ENCODE peak calls at places on chromosomes 3 and 15, in nine cellular contexts. A, O, Q, Y, U, E, F, I and P are unnamed samples.

GRCh38 chr15:40006003-40006402 is 33.0 kb downstream of the SRP14 start:
- DNase-seq in A (peak; percentile 75), O (no peak), Q (no peak), Y (no peak), U (no peak), E (no peak), F (no peak), I (no peak), P (no peak)

GRCh38 chr3:109396811-109397210 is 59.5 kb upstream of the DPPA4 start:
- DNase-seq in A (no peak), O (no peak), Q (no peak), Y (no peak), U (no peak), E (no peak), F (no peak), I (no peak), P (no peak)

GRCh38 chr15:65532738-65533051 is 2.4 kb downstream of the HACD3 start:
- DNase-seq in A (peak; percentile 67), O (peak; percentile 43), Q (no peak), Y (no peak), U (no peak), E (no peak), F (no peak), I (no peak), P (no peak)

GRCh38 chr15:48222627-48223026 is 16.5 kb downstream of the SLC12A1 start:
- DNase-seq in A (no peak), O (no peak), Q (no peak), Y (no peak), U (no peak), E (no peak), F (no peak), I (no peak), P (no peak)

GRCh38 chr3:61974662-61975061 is 398.7 kb downstream of the FEZF2 start:
- DNase-seq in A (no peak), O (no peak), Q (no peak), Y (no peak), U (no peak), E (no peak), F (no peak), I (no peak), P (no peak)

GRCh38 chr3:98962189-98962930 is 60.9 kb upstream of the DCBLD2 start:
- DNase-seq in A (peak; percentile 94), O (peak; percentile 85), Q (no peak), Y (no peak), U (no peak), E (no peak), F (no peak), I (no peak), P (no peak)

GRCh38 chr15:67101981-67102929 is 36.9 kb downstream of the SMAD3 start:
- DNase-seq in A (peak; percentile 54), O (no peak), Q (no peak), Y (no peak), U (no peak), E (no peak), F (no peak), I (no peak), P (no peak)

GRCh38 chr3:44208086-44208485 is 33.6 kb upstream of the TOPAZ1 start:
- DNase-seq in A (no peak), O (no peak), Q (no peak), Y (no peak), U (no peak), E (no peak), F (no peak), I (no peak), P (no peak)

GRCh38 chr15:94858011-94858410 is 626.6 kb downstream of the MCTP2 start:
- DNase-seq in A (no peak), O (no peak), Q (no peak), Y (no peak), U (no peak), E (no peak), F (no peak), I (no peak), P (no peak)

GRCh38 chr15:91258436-91258779 is 158.4 kb downstream of the SV2B start:
- DNase-seq in A (no peak), O (peak; percentile 16), Q (no peak), Y (no peak), U (peak; percentile 64), E (no peak), F (peak; percentile 78), I (no peak), P (no peak)

GRCh38 chr3:106628407-106628806 is 748.8 kb upstream of the CCDC54 start:
- DNase-seq in A (peak; percentile 73), O (no peak), Q (no peak), Y (no peak), U (no peak), E (no peak), F (no peak), I (no peak), P (no peak)

GRCh38 chr3:190601597-190601996 is 87.7 kb downstream of the IL1RAP start:
- DNase-seq in A (no peak), O (no peak), Q (no peak), Y (no peak), U (no peak), E (no peak), F (no peak), I (no peak), P (no peak)

GRCh38 chr3:30340500-30340899 is 265.9 kb upstream of the TGFBR2 start:
- DNase-seq in A (no peak), O (no peak), Q (no peak), Y (no peak), U (no peak), E (no peak), F (no peak), I (no peak), P (no peak)

GRCh38 chr3:48434591-48435222 is 4.8 kb upstream of the PLXNB1 start:
- DNase-seq in A (no peak), O (no peak), Q (peak; percentile 78), Y (no peak), U (peak; percentile 20), E (no peak), F (no peak), I (no peak), P (no peak)

GRCh38 chr15:101138913-101139880 is 112.7 kb downstream of the CHSY1 start:
- DNase-seq in A (no peak), O (no peak), Q (peak; percentile 50), Y (peak; percentile 42), U (no peak), E (no peak), F (no peak), I (no peak), P (no peak)

GRCh38 chr15:90004671-90005070 is 3.5 kb downstream of the ZNF710 start:
- DNase-seq in A (peak; percentile 99), O (peak; percentile 67), Q (peak; percentile 84), Y (peak; percentile 78), U (no peak), E (no peak), F (no peak), I (no peak), P (no peak)

GRCh38 chr15:63474810-63475316 is 29.5 kb upstream of the USP3 start:
- DNase-seq in A (no peak), O (peak; percentile 86), Q (no peak), Y (no peak), U (no peak), E (no peak), F (peak; percentile 57), I (no peak), P (no peak)

GRCh38 chr3:23877324-23877980 is 39.3 kb downstream of the NKIRAS1 start:
- DNase-seq in A (peak; percentile 74), O (peak; percentile 57), Q (no peak), Y (peak; percentile 81), U (no peak), E (no peak), F (no peak), I (no peak), P (no peak)

GRCh38 chr3:33826688-33827087 is 28.3 kb downstream of the PDCD6IP start:
- DNase-seq in A (peak; percentile 69), O (no peak), Q (no peak), Y (peak; percentile 23), U (no peak), E (no peak), F (no peak), I (no peak), P (no peak)

GRCh38 chr3:190306513-190307163 is 15.6 kb downstream of the CLDN1 start:
- DNase-seq in A (no peak), O (peak; percentile 52), Q (no peak), Y (no peak), U (no peak), E (no peak), F (no peak), I (no peak), P (no peak)

GRCh38 chr3:120469440-120470415 is 18.9 kb upstream of the FSTL1 start:
- DNase-seq in A (peak; percentile 53), O (peak; percentile 44), Q (no peak), Y (no peak), U (peak; percentile 70), E (no peak), F (peak; percentile 84), I (no peak), P (no peak)

GRCh38 chr3:135516143-135516542 is 449.4 kb upstream of the PPP2R3A start:
- DNase-seq in A (peak; percentile 77), O (peak; percentile 9), Q (no peak), Y (no peak), U (peak; percentile 75), E (no peak), F (peak; percentile 81), I (no peak), P (no peak)

GRCh38 chr3:188824596-188824995 is 347.2 kb upstream of the TPRG1 start:
- DNase-seq in A (no peak), O (no peak), Q (no peak), Y (no peak), U (no peak), E (no peak), F (no peak), I (no peak), P (no peak)

GRCh38 chr3:142029052-142029642 is 120.2 kb downstream of the TFDP2 start:
- DNase-seq in A (no peak), O (no peak), Q (no peak), Y (no peak), U (no peak), E (no peak), F (no peak), I (no peak), P (no peak)